ENCODE peak calls at places on chromosome 3, in seven cellular contexts. L, S, J, C, V, M and K are unnamed samples.
A peak's percentile ranks its signal among the peaks of the same experiment; 100 is the strongest.

GRCh38 chr3:75144396-75144795 is 519.7 kb upstream of the FRG2C start:
- DNase-seq in L (no peak), S (no peak), J (no peak), C (no peak), V (no peak), M (peak; percentile 12), K (no peak)

GRCh38 chr3:111200027-111200426 is 128.4 kb downstream of the NECTIN3 start:
- DNase-seq in L (no peak), S (no peak), J (no peak), C (no peak), V (no peak), M (no peak), K (no peak)

GRCh38 chr3:23487015-23487414 is 283.9 kb downstream of the UBE2E2 start:
- DNase-seq in L (no peak), S (no peak), J (no peak), C (no peak), V (no peak), M (no peak), K (no peak)

GRCh38 chr3:195925746-195926145 is 17.4 kb upstream of the TNK2 start:
- DNase-seq in L (no peak), S (no peak), J (no peak), C (no peak), V (no peak), M (no peak), K (no peak)

GRCh38 chr3:62677926-62678325 is 197.3 kb downstream of the CADPS start:
- DNase-seq in L (no peak), S (no peak), J (no peak), C (no peak), V (no peak), M (no peak), K (no peak)

GRCh38 chr3:46540550-46540949 is 25.6 kb downstream of the LRRC2 start:
- DNase-seq in L (no peak), S (no peak), J (no peak), C (no peak), V (no peak), M (no peak), K (no peak)

GRCh38 chr3:73784647-73785420 is 160.1 kb upstream of the PDZRN3 start:
- DNase-seq in L (peak; percentile 37), S (no peak), J (no peak), C (no peak), V (no peak), M (no peak), K (no peak)

GRCh38 chr3:139204756-139205155 is 139.1 kb upstream of the MRPS22 start:
- DNase-seq in L (peak; percentile 77), S (no peak), J (no peak), C (no peak), V (no peak), M (no peak), K (no peak)

GRCh38 chr3:50551293-50552057 is 16.1 kb downstream of the C3orf18 start:
- DNase-seq in L (no peak), S (no peak), J (no peak), C (no peak), V (no peak), M (no peak), K (no peak)

GRCh38 chr3:145807990-145808389 is 353.0 kb downstream of the PLOD2 start:
- DNase-seq in L (peak; percentile 6), S (no peak), J (peak; percentile 15), C (peak; percentile 34), V (no peak), M (no peak), K (peak; percentile 32)

GRCh38 chr3:183586477-183586876 is 31.0 kb upstream of the KLHL6 start:
- DNase-seq in L (no peak), S (no peak), J (no peak), C (no peak), V (no peak), M (no peak), K (no peak)

GRCh38 chr3:171809513-171810277 is 588 bp downstream of the PLD1 start:
- DNase-seq in L (peak; percentile 99), S (peak; percentile 79), J (peak; percentile 87), C (peak; percentile 93), V (peak; percentile 89), M (peak; percentile 70), K (peak; percentile 43)

GRCh38 chr3:197837282-197837681 is 46.2 kb downstream of the LRCH3 start:
- DNase-seq in L (no peak), S (no peak), J (no peak), C (no peak), V (no peak), M (no peak), K (no peak)

GRCh38 chr3:150727653-150728502 is 24.2 kb upstream of the ERICH6 start:
- DNase-seq in L (no peak), S (no peak), J (no peak), C (peak; percentile 60), V (peak; percentile 10), M (no peak), K (no peak)

GRCh38 chr3:128895843-128896365 is 16.5 kb downstream of the ACAD9 start:
- DNase-seq in L (no peak), S (no peak), J (no peak), C (no peak), V (no peak), M (no peak), K (no peak)

GRCh38 chr3:42177801-42178150 is 86.6 kb downstream of the TRAK1 start:
- DNase-seq in L (no peak), S (no peak), J (no peak), C (no peak), V (no peak), M (no peak), K (no peak)

GRCh38 chr3:51709004-51709420 is 2.1 kb downstream of the GRM2 start:
- DNase-seq in L (no peak), S (no peak), J (peak; percentile 7), C (peak; percentile 39), V (no peak), M (no peak), K (no peak)

GRCh38 chr3:15783361-15783969 is 14.3 kb downstream of the ANKRD28 start:
- DNase-seq in L (peak; percentile 84), S (no peak), J (no peak), C (no peak), V (no peak), M (no peak), K (no peak)

GRCh38 chr3:97823503-97824004 is 1.7 kb downstream of the CRYBG3 start:
- DNase-seq in L (peak; percentile 58), S (peak; percentile 14), J (no peak), C (peak; percentile 51), V (no peak), M (no peak), K (no peak)